ENCODE peak calls at places on chromosomes 5 and 9, in eight cellular contexts. H is tibial nerve, D is GM13977, M is astrocyte of the spinal cord, K is sigmoid colon, Y is astrocyte of the cerebellum, O is endothelial cell, N is transverse colon. L is an unnamed sample.

GRCh38 chr5:14465086-14465485 is 116.5 kb upstream of the OTULINL start:
- DNase-seq in D (no peak), H (no peak), K (no peak), M (no peak), Y (no peak), O (no peak), N (no peak), L (no peak)

GRCh38 chr5:150777685-150778084 is 872 bp upstream of the SMIM3 start:
- DNase-seq in M (no peak), N (no peak), Y (no peak), K (no peak), H (no peak), O (no peak), D (no peak), L (no peak)

GRCh38 chr9:77809552-77809951 is 161.4 kb upstream of the GNA14 start:
- DNase-seq in N (no peak), K (no peak), O (no peak), Y (no peak), M (no peak), D (no peak), H (no peak), L (no peak)

GRCh38 chr9:94300470-94301301 is 27.8 kb downstream of the NUTM2F start:
- DNase-seq in O (no peak), K (no peak), D (no peak), M (no peak), N (peak; percentile 21), Y (no peak), H (no peak), L (no peak)

GRCh38 chr5:6544561-6544935 is 88.3 kb downstream of the NSUN2 start:
- DNase-seq in N (no peak), D (no peak), Y (no peak), O (no peak), K (no peak), M (no peak), H (no peak), L (no peak)

GRCh38 chr9:137161558-137162483 is 8.0 kb downstream of the LRRC26 start:
- DNase-seq in Y (no peak), N (no peak), H (no peak), D (peak; percentile 61), K (no peak), O (no peak), M (no peak), L (no peak)

GRCh38 chr5:154862766-154863165 is 4.3 kb downstream of the CNOT8 start:
- DNase-seq in N (no peak), K (no peak), D (no peak), M (peak; percentile 30), Y (peak; percentile 35), H (no peak), O (no peak), L (no peak)

GRCh38 chr5:146947181-146947941 is 68.8 kb upstream of the PPP2R2B start:
- DNase-seq in N (no peak), D (no peak), K (no peak), M (no peak), O (peak; percentile 39), H (no peak), Y (no peak), L (no peak)

GRCh38 chr5:52920929-52921328 is 68.2 kb upstream of the ITGA2 start:
- DNase-seq in Y (no peak), D (no peak), H (no peak), N (no peak), K (no peak), M (peak; percentile 25), O (no peak), L (no peak)

GRCh38 chr9:16272766-16273165 is 597.7 kb downstream of the BNC2 start:
- DNase-seq in N (no peak), M (no peak), D (no peak), K (peak; percentile 74), O (no peak), Y (no peak), H (no peak), L (no peak)

GRCh38 chr9:34992376-34992951 is 2.9 kb downstream of the DNAJB5 start:
- DNase-seq in H (no peak), N (peak; percentile 26), K (peak; percentile 86), O (no peak), Y (peak; percentile 57), D (no peak), M (peak; percentile 92), L (no peak)

GRCh38 chr9:10274156-10274555 is 338.6 kb downstream of the PTPRD start:
- DNase-seq in N (no peak), M (peak; percentile 16), H (no peak), K (no peak), D (no peak), Y (no peak), O (no peak), L (no peak)

GRCh38 chr5:79235222-79235577 is 731 bp upstream of the JMY start:
- DNase-seq in D (peak; percentile 60), Y (no peak), K (no peak), M (peak; percentile 49), O (no peak), H (no peak), N (no peak), L (no peak)

GRCh38 chr9:105331160-105331559 is 86.7 kb downstream of the SLC44A1 start:
- DNase-seq in N (no peak), Y (no peak), H (no peak), O (no peak), D (no peak), K (no peak), M (no peak), L (no peak)

GRCh38 chr5:54295658-54296276 is 14.6 kb downstream of the ARL15 start:
- DNase-seq in M (no peak), O (no peak), Y (no peak), N (no peak), K (no peak), D (no peak), H (no peak), L (no peak)

GRCh38 chr5:78657201-78657600 is 8.6 kb upstream of the LHFPL2 start:
- DNase-seq in N (no peak), O (no peak), D (no peak), Y (no peak), K (no peak), H (no peak), M (no peak), L (no peak)

GRCh38 chr5:14208071-14209021 is 65.2 kb downstream of the TRIO start:
- DNase-seq in N (peak; percentile 59), M (peak; percentile 89), Y (no peak), D (peak; percentile 50), H (no peak), O (no peak), K (no peak), L (no peak)

GRCh38 chr9:76756273-76756650 is 8.0 kb upstream of the PCA3 start:
- DNase-seq in M (peak; percentile 19), Y (no peak), D (no peak), K (peak; percentile 63), H (no peak), N (peak; percentile 31), O (peak; percentile 16), L (no peak)
- TF ChIP-seq CTCF in M (peak; percentile 41), Y (peak; percentile 42), D (peak; percentile 11), K (no peak), H (no peak), N (no peak), O (no peak), L (peak; percentile 33)

DNA sequence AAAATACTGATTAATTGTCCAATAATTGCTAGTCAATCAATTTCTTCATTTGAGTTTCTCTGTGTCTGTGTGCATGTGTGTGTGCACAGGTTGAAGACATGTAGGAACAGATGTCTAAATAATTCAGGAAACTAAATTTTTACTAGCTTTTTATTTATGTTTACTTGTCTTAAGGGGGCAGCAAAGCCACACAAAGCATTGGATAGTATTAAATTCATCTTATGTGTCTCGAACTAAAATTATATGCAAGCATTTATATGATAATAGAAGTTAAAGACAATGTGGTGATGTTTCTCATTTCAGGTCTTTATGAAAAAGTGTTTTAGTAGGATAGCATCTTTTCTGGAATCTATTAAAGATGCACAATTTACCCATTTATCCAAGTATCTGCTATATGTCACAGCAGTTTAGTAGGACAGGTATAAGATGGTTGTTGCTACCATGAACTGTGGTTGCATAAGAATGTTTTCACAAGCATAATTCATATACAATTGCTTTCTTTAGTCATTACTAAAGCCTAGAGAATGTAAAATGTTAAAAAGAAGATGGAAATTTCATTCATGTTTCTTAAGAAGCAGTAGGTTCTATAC is 784.6 kb upstream of the NUDT12 start:
- DNase-seq in D (no peak), O (no peak), K (no peak), M (peak; percentile 48), Y (peak; percentile 42), N (no peak), H (no peak), L (no peak)
- TF ChIP-seq CTCF in D (peak; percentile 28), O (no peak), K (no peak), M (peak; percentile 20), Y (peak; percentile 26), N (no peak), H (no peak), L (peak; percentile 83)

DNA sequence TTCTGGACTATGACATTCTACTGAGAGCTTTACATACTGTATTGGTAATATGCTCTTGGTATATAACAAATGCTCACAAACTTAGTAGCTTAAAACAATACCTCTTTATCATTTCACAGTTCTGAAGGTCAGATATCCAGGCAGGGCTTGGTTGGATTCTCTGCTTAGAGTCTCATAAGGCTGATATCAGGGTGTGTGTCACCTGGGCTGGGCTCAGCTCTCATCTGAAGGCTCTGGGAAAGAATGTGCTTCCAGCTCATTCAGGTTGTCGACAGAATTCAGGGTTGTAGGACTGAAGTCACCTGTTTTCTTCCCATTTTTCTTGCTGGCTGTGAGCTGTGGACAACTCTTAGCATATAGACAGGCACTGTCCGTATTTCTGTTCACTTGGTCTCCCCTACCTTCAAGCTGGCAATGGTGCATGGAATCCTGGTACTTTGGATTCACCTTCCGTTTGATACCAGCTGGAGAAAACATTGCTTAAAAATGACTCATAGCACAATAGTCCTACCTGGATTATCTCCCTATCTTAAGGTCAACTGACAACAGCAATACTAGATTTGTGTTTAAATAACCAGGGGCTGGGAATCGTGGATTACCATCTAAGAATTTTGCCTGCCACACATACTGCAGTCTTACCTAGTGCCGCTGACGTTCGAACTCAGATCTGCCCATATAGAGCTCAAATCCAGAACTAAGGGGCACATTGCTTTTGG is 69.2 kb downstream of the RCL1 start:
- DNase-seq in Y (no peak), K (no peak), M (no peak), N (no peak), D (no peak), O (no peak), H (no peak), L (no peak)
- TF ChIP-seq CTCF in Y (no peak), K (no peak), M (no peak), N (no peak), D (no peak), O (no peak), H (no peak), L (no peak)

GRCh38 chr5:174510771-174511453 is 213.5 kb upstream of the MSX2 start:
- DNase-seq in O (no peak), M (no peak), K (no peak), D (no peak), Y (no peak), N (no peak), H (no peak), L (no peak)
- TF ChIP-seq CTCF in O (no peak), M (no peak), K (no peak), D (no peak), Y (no peak), N (no peak), H (no peak), L (no peak)

L was measured in chondrocyte.